ENCODE peak calls at places on chromosome 18, in eight cellular contexts. D is DND-41, E is neuronal stem cell, S is IMR-90, F is heart right ventricle, O is HCT116, L is MM.1S, R is psoas muscle. G is an unnamed sample. For H3K4me1, the result is how much of the 10 kb centered on the place peaks cover.

GRCh38 chr18:32920796-32921787 is 148.3 kb upstream of the KLHL14 start:
- DNase-seq in D (no peak), E (no peak), S (peak), F (no peak), O (no peak), L (no peak), R (no peak), G (no peak)

GRCh38 chr18:35868919-35869318 is 103.6 kb upstream of the RMP24 start:
- DNase-seq in D (no peak), E (no peak), S (no peak), F (no peak), O (no peak), L (no peak), R (no peak), G (no peak)

GRCh38 chr18:35521133-35521532 is 23.4 kb upstream of the INO80C start:
- DNase-seq in D (no peak), E (no peak), S (no peak), F (no peak), O (no peak), L (no peak), R (no peak), G (no peak)

GRCh38 chr18:22108674-22109073 is 60.7 kb upstream of the GATA6 start:
- DNase-seq in D (no peak), E (no peak), S (no peak), F (no peak), O (peak), L (no peak), R (no peak), G (no peak)

GRCh38 chr18:6729247-6730091 is at the start of gene ARHGAP28:
- DNase-seq in D (no peak), E (peak), S (peak), F (peak), O (no peak), L (peak), R (peak), G (peak)

GRCh38 chr18:35756506-35757117 is 175.1 kb downstream of the GALNT1 start:
- DNase-seq in D (peak), E (peak), S (peak), F (peak), O (peak), L (peak), R (no peak), G (peak)

GRCh38 chr18:286515-287310 is 18.9 kb upstream of the THOC1 start:
- DNase-seq in D (no peak), E (no peak), S (peak), F (no peak), O (no peak), L (peak), R (no peak), G (no peak)

GRCh38 chr18:8771930-8772329 is 66.6 kb downstream of the MTCL1 start:
- DNase-seq in D (no peak), E (no peak), S (no peak), F (peak), O (no peak), L (no peak), R (peak), G (no peak)

GRCh38 chr18:13915973-13916372 is 637 bp upstream of the MC2R start:
- DNase-seq in D (no peak), E (no peak), S (no peak), F (peak), O (no peak), L (no peak), R (no peak), G (no peak)

GRCh38 chr18:78123926-78124797 is 855.5 kb upstream of the SALL3 start:
- DNase-seq in D (no peak), E (no peak), S (no peak), F (no peak), O (no peak), L (no peak), R (no peak), G (no peak)

GRCh38 chr18:75213610-75214009 is 3.0 kb downstream of the TSHZ1 start:
- DNase-seq in D (no peak), E (no peak), S (peak), F (no peak), O (no peak), L (no peak), R (no peak), G (no peak)

GRCh38 chr18:79608069-79608468 is 71.5 kb upstream of the CTDP1 start:
- DNase-seq in D (no peak), E (no peak), S (no peak), F (no peak), O (no peak), L (no peak), R (no peak), G (no peak)

GRCh38 chr18:65415167-65415566 is 335.6 kb upstream of the CDH7 start:
- DNase-seq in D (no peak), E (no peak), S (no peak), F (no peak), O (no peak), L (no peak), R (no peak), G (no peak)

GRCh38 chr18:45482286-45482685 is 133.0 kb upstream of the SLC14A2 start:
- DNase-seq in D (no peak), E (no peak), S (no peak), F (no peak), O (no peak), L (no peak), R (no peak), G (no peak)

GRCh38 chr18:46096651-46097300 is 1.3 kb downstream of the ATP5F1A start:
- DNase-seq in D (peak), E (no peak), S (no peak), F (no peak), O (no peak), L (peak), R (no peak), G (no peak)

GRCh38 chr18:46939998-46940571 is 22.7 kb downstream of the KATNAL2 start:
- DNase-seq in D (no peak), E (no peak), S (no peak), F (no peak), O (no peak), L (no peak), R (no peak), G (no peak)

GRCh38 chr18:77054288-77054605 is 78.3 kb downstream of the MBP start:
- DNase-seq in D (peak), E (no peak), S (no peak), F (no peak), O (no peak), L (no peak), R (no peak), G (no peak)
- H3K4me1 ChIP-seq in D (half or more), E (under half), S (under half), F (under half), O (under half), L (under half), R (half or more), G (under half)

GRCh38 chr18:4204151-4204720 is 250.9 kb downstream of the DLGAP1 start:
- DNase-seq in D (no peak), E (no peak), S (no peak), F (no peak), O (no peak), L (no peak), R (no peak), G (no peak)
- H3K4me1 ChIP-seq in D (under half), E (under half), S (under half), F (under half), O (under half), L (under half), R (under half), G (under half)

DNA sequence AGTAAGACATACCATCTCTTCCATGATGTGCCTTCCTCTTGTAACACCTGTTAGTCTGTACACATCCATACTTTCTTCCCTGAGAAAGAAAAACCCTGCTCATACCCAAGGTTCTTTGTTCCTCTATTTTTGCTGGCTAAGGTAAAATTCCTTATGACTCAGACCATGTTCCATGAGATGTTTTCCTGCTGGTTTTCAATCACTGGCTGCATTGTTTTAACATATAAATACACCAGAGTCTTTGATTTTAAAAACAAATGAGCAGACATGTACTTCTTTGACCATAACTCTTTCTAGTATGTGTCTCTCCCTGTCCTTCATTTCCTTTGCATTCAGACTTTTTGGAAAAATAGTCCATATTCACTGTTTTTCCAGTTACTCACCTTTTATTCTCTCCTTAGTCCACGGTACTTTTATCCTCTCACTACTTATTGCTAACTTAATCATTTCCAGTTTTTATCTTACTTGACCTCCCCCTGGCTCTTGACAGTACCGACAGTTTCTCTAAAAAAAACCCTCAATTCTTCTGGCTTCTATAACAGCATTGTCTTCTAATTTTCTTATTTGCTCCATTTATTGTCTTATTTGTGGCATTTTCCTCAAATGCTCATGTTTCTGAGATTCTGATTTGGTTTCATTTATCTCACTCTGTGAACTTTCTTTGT is 4.3 kb downstream of the VAPA start:
- DNase-seq in D (no peak), E (no peak), S (peak), F (no peak), O (no peak), L (no peak), R (no peak), G (no peak)
- H3K4me1 ChIP-seq in D (half or more), E (under half), S (under half), F (under half), O (under half), L (under half), R (half or more), G (under half)

GRCh38 chr18:48548404-48548771 is 9.6 kb downstream of the CTIF start:
- DNase-seq in D (no peak), E (no peak), S (no peak), F (no peak), O (no peak), L (no peak), R (peak), G (no peak)

GRCh38 chr18:48551100-48551499 is 12.3 kb downstream of the CTIF start:
- DNase-seq in D (no peak), E (no peak), S (no peak), F (no peak), O (no peak), L (no peak), R (no peak), G (no peak)

GRCh38 chr18:48550101-48550729 is 11.4 kb downstream of the CTIF start:
- DNase-seq in D (no peak), E (no peak), S (no peak), F (no peak), O (no peak), L (no peak), R (no peak), G (no peak)

GRCh38 chr18:48547456-48548403 is 8.9 kb downstream of the CTIF start:
- DNase-seq in D (no peak), E (no peak), S (peak), F (peak), O (no peak), L (no peak), R (peak), G (no peak)

DNA sequence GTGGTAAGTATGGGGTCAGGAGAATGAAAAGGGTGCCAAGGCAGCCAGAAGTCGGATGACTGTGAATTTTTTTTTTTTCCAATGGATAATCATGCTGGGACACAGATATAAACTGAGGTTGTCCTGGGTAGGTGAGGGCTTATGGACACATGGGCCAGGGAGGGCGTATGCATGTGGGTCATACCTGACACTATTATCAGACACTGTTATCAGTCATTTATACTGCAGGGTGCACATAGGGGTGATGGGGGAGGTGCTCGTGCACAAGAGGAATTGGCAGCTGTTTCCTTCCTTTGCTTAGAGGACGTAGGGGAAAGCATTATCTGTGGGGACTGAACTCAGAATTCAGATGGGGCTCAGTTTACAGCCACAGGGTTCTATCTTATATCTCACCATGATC is 10.1 kb downstream of the CTIF start:
- DNase-seq in D (no peak), E (no peak), S (no peak), F (no peak), O (no peak), L (no peak), R (no peak), G (no peak)
- H3K4me1 ChIP-seq in D (under half), E (under half), S (under half), F (under half), O (under half), L (under half), R (half or more), G (under half)

GRCh38 chr18:69205925-69206324 is 194.8 kb upstream of the DOK6 start:
- DNase-seq in D (no peak), E (no peak), S (peak), F (no peak), O (no peak), L (no peak), R (no peak), G (no peak)
- H3K4me1 ChIP-seq in D (under half), E (under half), S (under half), F (under half), O (under half), L (under half), R (under half), G (under half)

G was measured in pancreas.